ENCODE peak calls at places on chromosome 7, in eight cellular contexts. U is body of pancreas, I is left lung, X is colonic mucosa, J is stomach, P is heart right ventricle, N is mucosa of descending colon, R is left ventricle myocardium inferior. K is an unnamed sample.
A peak's percentile ranks its signal among the peaks of the same experiment; 100 is the strongest.

GRCh38 chr7:12056381-12056780 is 154.7 kb upstream of the TMEM106B start:
- DNase-seq in U (no peak), I (no peak), X (no peak), J (no peak), P (no peak), N (no peak), R (no peak), K (no peak)

GRCh38 chr7:133754718-133755117 is 372.4 kb upstream of the LRGUK start:
- DNase-seq in U (no peak), I (no peak), X (no peak), J (no peak), P (no peak), N (no peak), R (no peak), K (no peak)

GRCh38 chr7:73521636-73522080 is 435 bp downstream of the BAZ1B start:
- DNase-seq in U (peak; percentile 49), I (no peak), X (peak; percentile 77), J (peak; percentile 61), P (no peak), N (no peak), R (peak; percentile 74), K (peak; percentile 93)

GRCh38 chr7:98761225-98761624 is 108.6 kb downstream of the TMEM130 start:
- DNase-seq in U (no peak), I (no peak), X (no peak), J (no peak), P (no peak), N (no peak), R (no peak), K (no peak)

GRCh38 chr7:151782598-151783448 is 94.1 kb downstream of the PRKAG2 start:
- DNase-seq in U (peak; percentile 65), I (peak; percentile 74), X (peak; percentile 62), J (peak; percentile 79), P (peak; percentile 63), N (peak; percentile 73), R (peak; percentile 71), K (peak; percentile 94)

GRCh38 chr7:87872356-87872755 is 3.8 kb downstream of the SLC25A40 start:
- DNase-seq in U (no peak), I (no peak), X (no peak), J (no peak), P (no peak), N (no peak), R (no peak), K (no peak)

GRCh38 chr7:127546313-127546712 is 39.1 kb downstream of the GCC1 start:
- DNase-seq in U (no peak), I (no peak), X (no peak), J (no peak), P (no peak), N (no peak), R (no peak), K (no peak)

GRCh38 chr7:157373493-157373892 is 36.7 kb downstream of the DNAJB6 start:
- DNase-seq in U (no peak), I (no peak), X (no peak), J (peak; percentile 35), P (no peak), N (no peak), R (no peak), K (no peak)

GRCh38 chr7:116249969-116250553 is 39.7 kb downstream of the TES start:
- DNase-seq in U (no peak), I (no peak), X (no peak), J (no peak), P (no peak), N (no peak), R (no peak), K (no peak)

GRCh38 chr7:42071372-42072261 is 165.4 kb downstream of the GLI3 start:
- DNase-seq in U (no peak), I (no peak), X (no peak), J (no peak), P (no peak), N (no peak), R (no peak), K (no peak)

GRCh38 chr7:93055543-93056107 is 62.2 kb downstream of the SAMD9 start:
- DNase-seq in U (no peak), I (no peak), X (no peak), J (no peak), P (no peak), N (no peak), R (no peak), K (no peak)

GRCh38 chr7:121382479-121382878 is 13.6 kb downstream of the FAM3C start:
- DNase-seq in U (no peak), I (no peak), X (no peak), J (no peak), P (no peak), N (no peak), R (no peak), K (no peak)
- H3K4me1 ChIP-seq in U (peaks cover 48% of the 10 kb centered on the region), I (peaks cover 4% of the 10 kb centered on the region), X (peaks cover 4% of the 10 kb centered on the region), J (peaks cover 19% of the 10 kb centered on the region), P (peaks cover 38% of the 10 kb centered on the region), N (peaks cover 28% of the 10 kb centered on the region), R (peaks cover 46% of the 10 kb centered on the region), K (peaks cover 24% of the 10 kb centered on the region)

DNA sequence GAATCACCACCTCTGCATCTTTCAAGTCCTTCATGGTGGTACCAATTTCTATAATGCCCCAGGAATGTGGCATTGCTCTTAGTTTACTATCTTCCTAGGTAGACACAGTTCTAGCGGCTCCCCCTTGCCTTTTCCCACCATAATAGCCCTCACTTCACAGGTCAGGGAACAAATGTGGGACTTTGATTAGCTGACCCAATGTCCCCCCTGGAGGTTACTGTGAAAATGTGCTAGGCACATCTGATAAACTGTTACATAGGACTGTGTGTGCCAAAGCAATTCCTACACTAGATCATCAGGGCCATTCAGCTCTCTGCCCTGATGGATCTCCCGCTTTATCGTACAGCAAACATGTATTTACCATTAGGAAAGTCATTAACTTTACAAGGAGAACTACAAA is 94.0 kb downstream of the TWIST1 start:
- DNase-seq in U (no peak), I (no peak), X (no peak), J (no peak), P (no peak), N (no peak), R (no peak), K (no peak)
- TF ChIP-seq CTCF in U (no peak), I (no peak), X (no peak), J (no peak), P (no peak), N (no peak), R (no peak), K (no peak)

DNA sequence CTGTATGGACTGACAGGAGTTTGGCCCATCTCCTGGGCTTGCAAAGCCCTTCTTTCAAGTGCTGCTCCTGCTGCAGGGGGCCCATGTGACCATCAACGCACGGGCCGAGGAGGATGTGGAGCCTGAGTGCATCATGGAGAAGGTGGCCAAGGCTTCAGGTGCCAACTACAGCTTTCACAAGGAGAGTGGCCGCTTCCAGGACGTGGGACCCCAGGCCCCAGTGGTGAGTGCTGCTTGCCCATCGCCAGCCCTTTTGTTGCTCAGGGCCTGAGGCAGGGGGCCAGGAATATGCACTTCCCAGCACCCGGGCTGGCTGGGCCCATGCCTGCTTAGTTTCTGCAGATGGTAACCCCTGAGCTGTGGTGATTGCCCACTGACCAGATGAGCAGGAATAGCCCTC is 8.7 kb downstream of the PGAM2 start:
- DNase-seq in U (no peak), I (no peak), X (no peak), J (no peak), P (no peak), N (no peak), R (peak; percentile 11), K (no peak)
- H3K4me1 ChIP-seq in U (no peaks in the 10 kb centered on the region), I (no peaks in the 10 kb centered on the region), X (no peaks in the 10 kb centered on the region), J (no peaks in the 10 kb centered on the region), P (peaks cover 29% of the 10 kb centered on the region), N (no peaks in the 10 kb centered on the region), R (peaks cover 50% of the 10 kb centered on the region), K (no peaks in the 10 kb centered on the region)

DNA sequence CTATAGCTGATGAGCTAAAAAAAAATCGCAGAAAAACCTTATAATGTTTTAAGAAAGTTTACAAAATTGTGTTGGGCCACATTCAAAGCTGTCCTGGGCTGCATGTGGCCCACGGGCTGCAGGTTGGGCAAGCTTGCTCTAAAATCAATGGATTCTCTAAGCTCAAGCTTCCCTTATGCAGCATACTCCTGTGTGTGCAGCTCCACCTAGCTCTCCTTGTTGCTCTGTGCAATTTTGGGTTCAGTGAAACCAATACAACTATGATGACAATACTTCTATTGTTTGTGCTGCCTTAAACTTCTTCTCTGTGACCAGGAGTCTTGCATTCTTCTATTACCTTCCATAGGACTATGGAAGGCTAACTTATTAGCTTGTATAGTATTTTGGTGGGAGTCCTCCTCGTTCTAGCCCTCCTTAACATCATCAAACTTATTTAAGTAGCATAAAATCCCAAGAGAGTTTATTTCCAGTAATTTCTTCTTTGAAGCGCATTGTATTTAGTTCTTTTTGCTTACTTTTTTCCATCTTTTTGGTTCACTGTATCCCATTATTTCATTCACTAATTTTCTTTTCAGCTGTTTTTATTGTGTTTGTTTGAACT is 170.9 kb upstream of the SMIM30 start:
- DNase-seq in U (no peak), I (no peak), X (no peak), J (no peak), P (no peak), N (no peak), R (no peak), K (no peak)
- TF ChIP-seq CTCF in U (peak; percentile 19), I (no peak), X (no peak), J (no peak), P (peak; percentile 5), N (no peak), R (peak; percentile 62), K (peak; percentile 9)

DNA sequence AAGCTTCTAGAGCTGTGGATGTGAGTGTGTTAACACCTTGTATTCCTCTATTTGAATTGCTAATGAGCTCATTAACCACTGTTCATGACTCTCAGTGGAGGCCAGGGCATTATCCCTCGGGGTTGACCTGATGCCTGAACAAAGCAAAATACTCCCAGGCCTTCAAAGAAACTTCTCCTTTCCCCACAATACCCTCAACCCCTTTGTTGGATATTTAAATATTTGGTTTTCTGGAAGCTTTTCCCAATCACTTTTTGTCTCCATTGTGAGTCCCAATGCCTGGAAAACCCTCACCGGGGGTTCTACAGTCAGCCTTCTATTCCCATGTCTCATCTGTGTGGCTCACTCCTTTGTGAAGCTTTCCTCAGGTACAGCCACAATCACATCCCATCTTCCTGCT is 780.1 kb downstream of the PHTF2 start:
- DNase-seq in U (no peak), I (no peak), X (no peak), J (no peak), P (no peak), N (no peak), R (no peak), K (no peak)
- H3K4me1 ChIP-seq in U (no peaks in the 10 kb centered on the region), I (no peaks in the 10 kb centered on the region), X (no peaks in the 10 kb centered on the region), J (no peaks in the 10 kb centered on the region), P (no peaks in the 10 kb centered on the region), N (no peaks in the 10 kb centered on the region), R (no peaks in the 10 kb centered on the region), K (no peaks in the 10 kb centered on the region)

GRCh38 chr7:1557771-1558170 is 1.8 kb upstream of the TMEM184A start:
- DNase-seq in U (no peak), I (no peak), X (no peak), J (no peak), P (no peak), N (no peak), R (no peak), K (no peak)

GRCh38 chr7:1554332-1555045 is 1.5 kb downstream of the TMEM184A start:
- DNase-seq in U (peak; percentile 31), I (no peak), X (no peak), J (no peak), P (no peak), N (no peak), R (no peak), K (no peak)

GRCh38 chr7:1555046-1555812 is 776 bp downstream of the TMEM184A start:
- DNase-seq in U (peak; percentile 89), I (no peak), X (peak; percentile 91), J (peak; percentile 67), P (no peak), N (peak; percentile 91), R (no peak), K (no peak)

GRCh38 chr7:1557006-1557405 is 1.0 kb upstream of the TMEM184A start:
- DNase-seq in U (no peak), I (no peak), X (no peak), J (no peak), P (no peak), N (peak; percentile 50), R (no peak), K (no peak)

GRCh38 chr7:1555813-1556540 is at the start of gene TMEM184A:
- DNase-seq in U (peak; percentile 99), I (peak; percentile 77), X (peak; percentile 92), J (peak; percentile 96), P (no peak), N (peak; percentile 95), R (no peak), K (no peak)
- TF ChIP-seq CTCF in U (peak; percentile 67), I (peak; percentile 22), X (peak; percentile 57), J (peak; percentile 76), P (no peak), N (peak; percentile 59), R (peak; percentile 64), K (peak; percentile 18)